ENCODE peak calls at places on chromosomes 1 and 21, in six cellular contexts. One of them, this sample, is unnamed.

GRCh38 chr1:77543822-77544448 is 138.5 kb downstream of the ZZZ3 start:
- DNase-seq in foreskin fibroblast: peak
- DNase-seq in mesothelial cell of epicardium: no peak
- DNase-seq in progenitor cell of endocrine pancreas: no peak
- DNase-seq in adrenal gland: no peak
- DNase-seq in left ventricle myocardium inferior: no peak
- DNase-seq in this sample: no peak

GRCh38 chr1:10195570-10195969 is 14.8 kb upstream of the KIF1B start:
- DNase-seq in foreskin fibroblast: peak
- DNase-seq in mesothelial cell of epicardium: no peak
- DNase-seq in progenitor cell of endocrine pancreas: no peak
- DNase-seq in adrenal gland: no peak
- DNase-seq in left ventricle myocardium inferior: no peak
- DNase-seq in this sample: no peak

GRCh38 chr1:14924455-14925325 is 228.9 kb upstream of the TMEM51 start:
- DNase-seq in foreskin fibroblast: peak
- DNase-seq in mesothelial cell of epicardium: peak
- DNase-seq in progenitor cell of endocrine pancreas: no peak
- DNase-seq in adrenal gland: peak
- DNase-seq in left ventricle myocardium inferior: peak
- DNase-seq in this sample: peak

GRCh38 chr1:169368406-169368769 is 393 bp downstream of the BLZF1 start:
- DNase-seq in foreskin fibroblast: peak
- DNase-seq in mesothelial cell of epicardium: peak
- DNase-seq in progenitor cell of endocrine pancreas: no peak
- DNase-seq in adrenal gland: no peak
- DNase-seq in left ventricle myocardium inferior: no peak
- DNase-seq in this sample: peak

GRCh38 chr21:44911384-44912157 is 9.1 kb downstream of the ITGB2 start:
- DNase-seq in foreskin fibroblast: no peak
- DNase-seq in mesothelial cell of epicardium: no peak
- DNase-seq in progenitor cell of endocrine pancreas: no peak
- DNase-seq in adrenal gland: peak
- DNase-seq in left ventricle myocardium inferior: peak
- DNase-seq in this sample: no peak

GRCh38 chr1:67948155-67949075 is 102.0 kb downstream of the DIRAS3 start:
- DNase-seq in foreskin fibroblast: peak
- DNase-seq in mesothelial cell of epicardium: no peak
- DNase-seq in progenitor cell of endocrine pancreas: no peak
- DNase-seq in adrenal gland: no peak
- DNase-seq in left ventricle myocardium inferior: no peak
- DNase-seq in this sample: no peak

GRCh38 chr1:20153000-20153418 is 13.9 kb downstream of the PLA2G2F start:
- DNase-seq in foreskin fibroblast: no peak
- DNase-seq in mesothelial cell of epicardium: no peak
- DNase-seq in progenitor cell of endocrine pancreas: no peak
- DNase-seq in adrenal gland: no peak
- DNase-seq in left ventricle myocardium inferior: peak
- DNase-seq in this sample: peak

GRCh38 chr1:192639607-192640368 is 3.8 kb downstream of the RGS13 start:
- DNase-seq in foreskin fibroblast: peak
- DNase-seq in mesothelial cell of epicardium: no peak
- DNase-seq in progenitor cell of endocrine pancreas: no peak
- DNase-seq in adrenal gland: no peak
- DNase-seq in left ventricle myocardium inferior: no peak
- DNase-seq in this sample: no peak

GRCh38 chr1:63624911-63625310 is 31.7 kb downstream of the PGM1 start:
- DNase-seq in foreskin fibroblast: peak
- DNase-seq in mesothelial cell of epicardium: no peak
- DNase-seq in progenitor cell of endocrine pancreas: no peak
- DNase-seq in adrenal gland: no peak
- DNase-seq in left ventricle myocardium inferior: no peak
- DNase-seq in this sample: no peak

GRCh38 chr1:225464851-225465792 is 37.3 kb upstream of the LBR start:
- DNase-seq in foreskin fibroblast: no peak
- DNase-seq in mesothelial cell of epicardium: no peak
- DNase-seq in progenitor cell of endocrine pancreas: no peak
- DNase-seq in adrenal gland: peak
- DNase-seq in left ventricle myocardium inferior: no peak
- DNase-seq in this sample: peak

GRCh38 chr1:234835239-234835638 is 225.3 kb upstream of the IRF2BP2 start:
- DNase-seq in foreskin fibroblast: no peak
- DNase-seq in mesothelial cell of epicardium: no peak
- DNase-seq in progenitor cell of endocrine pancreas: no peak
- DNase-seq in adrenal gland: no peak
- DNase-seq in left ventricle myocardium inferior: no peak
- DNase-seq in this sample: no peak

GRCh38 chr21:38297193-38297592 is 40.4 kb downstream of the KCNJ15 start:
- DNase-seq in foreskin fibroblast: peak
- DNase-seq in mesothelial cell of epicardium: no peak
- DNase-seq in progenitor cell of endocrine pancreas: no peak
- DNase-seq in adrenal gland: no peak
- DNase-seq in left ventricle myocardium inferior: no peak
- DNase-seq in this sample: no peak

GRCh38 chr1:67350783-67351182 is 43.1 kb downstream of the IL12RB2 start:
- DNase-seq in foreskin fibroblast: no peak
- DNase-seq in mesothelial cell of epicardium: no peak
- DNase-seq in progenitor cell of endocrine pancreas: no peak
- DNase-seq in adrenal gland: peak
- DNase-seq in left ventricle myocardium inferior: no peak
- DNase-seq in this sample: no peak

GRCh38 chr1:28451011-28451410 is 54.8 kb upstream of the RCC1 start:
- DNase-seq in foreskin fibroblast: no peak
- DNase-seq in mesothelial cell of epicardium: no peak
- DNase-seq in progenitor cell of endocrine pancreas: no peak
- DNase-seq in adrenal gland: no peak
- DNase-seq in left ventricle myocardium inferior: no peak
- DNase-seq in this sample: no peak

GRCh38 chr1:219784660-219785391 is 143.5 kb downstream of the SLC30A10 start:
- DNase-seq in foreskin fibroblast: peak
- DNase-seq in mesothelial cell of epicardium: no peak
- DNase-seq in progenitor cell of endocrine pancreas: no peak
- DNase-seq in adrenal gland: no peak
- DNase-seq in left ventricle myocardium inferior: no peak
- DNase-seq in this sample: no peak

GRCh38 chr1:7325254-7325653 is 445.8 kb upstream of the VAMP3 start:
- DNase-seq in foreskin fibroblast: no peak
- DNase-seq in mesothelial cell of epicardium: no peak
- DNase-seq in progenitor cell of endocrine pancreas: no peak
- DNase-seq in adrenal gland: no peak
- DNase-seq in left ventricle myocardium inferior: no peak
- DNase-seq in this sample: no peak

GRCh38 chr1:199460933-199461332 is 566.6 kb upstream of the NR5A2 start:
- DNase-seq in foreskin fibroblast: peak
- DNase-seq in mesothelial cell of epicardium: no peak
- DNase-seq in progenitor cell of endocrine pancreas: no peak
- DNase-seq in adrenal gland: no peak
- DNase-seq in left ventricle myocardium inferior: no peak
- DNase-seq in this sample: no peak
- TF ChIP-seq CTCF in foreskin fibroblast: no peak
- TF ChIP-seq CTCF in mesothelial cell of epicardium: no peak
- TF ChIP-seq CTCF in progenitor cell of endocrine pancreas: no peak
- TF ChIP-seq CTCF in adrenal gland: no peak
- TF ChIP-seq CTCF in left ventricle myocardium inferior: no peak
- TF ChIP-seq CTCF in this sample: no peak

GRCh38 chr1:11691928-11692711 is 610 bp downstream of the DRAXIN start:
- DNase-seq in foreskin fibroblast: no peak
- DNase-seq in mesothelial cell of epicardium: no peak
- DNase-seq in progenitor cell of endocrine pancreas: no peak
- DNase-seq in adrenal gland: no peak
- DNase-seq in left ventricle myocardium inferior: no peak
- DNase-seq in this sample: peak

GRCh38 chr1:11692899-11693590 is 1.5 kb downstream of the DRAXIN start:
- DNase-seq in foreskin fibroblast: peak
- DNase-seq in mesothelial cell of epicardium: no peak
- DNase-seq in progenitor cell of endocrine pancreas: no peak
- DNase-seq in adrenal gland: peak
- DNase-seq in left ventricle myocardium inferior: no peak
- DNase-seq in this sample: no peak

GRCh38 chr1:11691302-11691914 is at the start of gene DRAXIN:
- DNase-seq in foreskin fibroblast: no peak
- DNase-seq in mesothelial cell of epicardium: peak
- DNase-seq in progenitor cell of endocrine pancreas: peak
- DNase-seq in adrenal gland: no peak
- DNase-seq in left ventricle myocardium inferior: no peak
- DNase-seq in this sample: peak

GRCh38 chr1:11690132-11690668 is 1.3 kb upstream of the DRAXIN start:
- DNase-seq in foreskin fibroblast: no peak
- DNase-seq in mesothelial cell of epicardium: no peak
- DNase-seq in progenitor cell of endocrine pancreas: no peak
- DNase-seq in adrenal gland: no peak
- DNase-seq in left ventricle myocardium inferior: no peak
- DNase-seq in this sample: no peak

DNA sequence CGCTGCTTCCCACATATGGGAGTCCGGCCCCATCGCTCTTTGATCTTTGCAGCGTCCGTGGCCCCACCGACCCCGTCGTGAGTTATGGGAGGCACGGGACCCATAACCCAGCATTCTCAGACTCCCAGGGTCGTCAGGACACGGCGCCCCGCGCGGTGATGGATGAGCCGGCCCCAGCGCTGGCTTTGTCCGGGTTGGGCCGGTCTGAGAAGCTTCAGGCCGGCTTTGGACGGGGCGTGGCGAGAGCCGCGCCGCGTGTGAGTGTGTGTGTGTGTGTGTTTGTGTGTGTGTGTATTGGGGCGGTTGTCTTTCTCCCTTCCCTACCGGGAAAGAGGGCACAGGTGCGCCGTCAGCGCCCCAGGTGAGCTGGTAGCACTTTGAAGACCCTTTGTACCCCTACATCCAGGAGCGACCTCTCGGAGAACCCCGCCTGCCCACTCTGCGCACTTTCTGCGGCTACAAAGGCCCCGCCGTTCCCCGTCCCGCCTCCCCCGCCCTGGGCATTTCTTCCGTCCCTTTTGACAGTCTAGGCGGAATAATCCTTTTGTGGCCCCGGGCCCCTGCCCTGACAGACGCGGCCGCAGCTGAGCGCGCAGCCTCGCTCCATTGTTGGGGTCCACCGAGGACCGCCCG is 725 bp upstream of the DRAXIN start:
- DNase-seq in foreskin fibroblast: peak
- DNase-seq in mesothelial cell of epicardium: no peak
- DNase-seq in progenitor cell of endocrine pancreas: peak
- DNase-seq in adrenal gland: no peak
- DNase-seq in left ventricle myocardium inferior: no peak
- DNase-seq in this sample: peak
- TF ChIP-seq CTCF in foreskin fibroblast: no peak
- TF ChIP-seq CTCF in mesothelial cell of epicardium: no peak
- TF ChIP-seq CTCF in progenitor cell of endocrine pancreas: no peak
- TF ChIP-seq CTCF in adrenal gland: no peak
- TF ChIP-seq CTCF in left ventricle myocardium inferior: no peak
- TF ChIP-seq CTCF in this sample: no peak

GRCh38 chr1:45584351-45585109 is 689 bp downstream of the NASP start:
- DNase-seq in foreskin fibroblast: peak
- DNase-seq in mesothelial cell of epicardium: peak
- DNase-seq in progenitor cell of endocrine pancreas: peak
- DNase-seq in adrenal gland: peak
- DNase-seq in left ventricle myocardium inferior: peak
- DNase-seq in this sample: peak
- TF ChIP-seq CTCF in foreskin fibroblast: no peak
- TF ChIP-seq CTCF in mesothelial cell of epicardium: no peak
- TF ChIP-seq CTCF in progenitor cell of endocrine pancreas: peak
- TF ChIP-seq CTCF in adrenal gland: no peak
- TF ChIP-seq CTCF in left ventricle myocardium inferior: no peak
- TF ChIP-seq CTCF in this sample: no peak

DNA sequence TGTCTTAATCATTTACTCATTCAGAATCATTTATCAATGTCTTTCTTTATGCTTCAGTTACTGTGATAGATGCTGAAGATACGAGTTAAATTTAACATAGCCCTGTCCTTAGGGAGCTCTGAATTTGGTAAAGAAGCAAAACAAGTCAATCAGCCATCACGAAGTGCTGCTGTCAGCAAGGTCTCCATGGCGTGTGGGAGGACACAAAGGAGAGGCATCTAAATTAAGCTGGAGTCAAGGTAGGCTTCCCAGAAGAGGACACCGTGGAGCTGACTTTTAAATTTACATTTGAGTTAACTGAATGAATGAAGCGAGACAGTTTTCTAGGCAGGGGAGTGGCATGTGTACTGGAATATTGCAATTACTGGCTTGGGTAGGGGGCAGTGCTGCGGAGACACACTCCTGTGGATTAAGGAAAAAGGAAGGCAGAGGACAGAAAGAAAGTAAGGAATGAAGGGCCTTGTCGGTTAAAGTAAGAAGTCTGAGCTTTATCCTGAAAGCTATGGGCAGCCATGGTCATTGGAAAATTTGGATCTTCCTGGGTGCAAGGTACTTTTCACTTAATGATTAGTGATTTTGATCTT is 41.3 kb upstream of the C1orf87 start:
- DNase-seq in foreskin fibroblast: no peak
- DNase-seq in mesothelial cell of epicardium: no peak
- DNase-seq in progenitor cell of endocrine pancreas: no peak
- DNase-seq in adrenal gland: no peak
- DNase-seq in left ventricle myocardium inferior: no peak
- DNase-seq in this sample: peak
- TF ChIP-seq CTCF in foreskin fibroblast: no peak
- TF ChIP-seq CTCF in mesothelial cell of epicardium: no peak
- TF ChIP-seq CTCF in progenitor cell of endocrine pancreas: no peak
- TF ChIP-seq CTCF in adrenal gland: no peak
- TF ChIP-seq CTCF in left ventricle myocardium inferior: no peak
- TF ChIP-seq CTCF in this sample: no peak

GRCh38 chr1:18461656-18462055 is 19.1 kb upstream of the KLHDC7A start:
- DNase-seq in foreskin fibroblast: no peak
- DNase-seq in mesothelial cell of epicardium: no peak
- DNase-seq in progenitor cell of endocrine pancreas: no peak
- DNase-seq in adrenal gland: no peak
- DNase-seq in left ventricle myocardium inferior: no peak
- DNase-seq in this sample: no peak
- TF ChIP-seq CTCF in foreskin fibroblast: no peak
- TF ChIP-seq CTCF in mesothelial cell of epicardium: no peak
- TF ChIP-seq CTCF in progenitor cell of endocrine pancreas: no peak
- TF ChIP-seq CTCF in adrenal gland: no peak
- TF ChIP-seq CTCF in left ventricle myocardium inferior: no peak
- TF ChIP-seq CTCF in this sample: no peak